ENCODE peak calls at places on chromosomes 6 and 20, in nine cellular contexts. O is Peyer's patch; M is cardiac muscle cell; T is GM23338; W is K562; Z is ovary; H is naive thymus-derived CD4-positive, alpha-beta T cell; N is H7; G is PC-3. F is an unnamed sample.

GRCh38 chr6:20686142-20686541 is 151.9 kb downstream of the CDKAL1 start:
- DNase-seq in O (no peak), M (no peak), T (peak; percentile 80), W (no peak), Z (no peak), H (no peak), N (no peak), G (peak; percentile 14), F (no peak)

GRCh38 chr6:13523826-13524622 is 36.6 kb upstream of the GFOD1 start:
- DNase-seq in O (no peak), M (no peak), T (no peak), W (no peak), Z (no peak), H (no peak), N (no peak), G (no peak), F (peak; percentile 67)

GRCh38 chr6:69802995-69803394 is 6.2 kb upstream of the LMBRD1 start:
- DNase-seq in O (no peak), M (no peak), T (peak; percentile 35), W (no peak), Z (no peak), H (no peak), N (peak; percentile 26), G (no peak), F (no peak)

GRCh38 chr6:170074907-170075306 is 216.0 kb downstream of the DLL1 start:
- DNase-seq in O (no peak), M (no peak), T (no peak), W (no peak), Z (peak; percentile 7), H (no peak), N (no peak), G (no peak), F (peak; percentile 43)

GRCh38 chr6:16747232-16748027 is 13.8 kb downstream of the ATXN1 start:
- DNase-seq in O (no peak), M (peak; percentile 74), T (no peak), W (no peak), Z (no peak), H (no peak), N (no peak), G (peak; percentile 77), F (peak; percentile 83)

GRCh38 chr6:7051780-7052440 is 55.9 kb upstream of the RREB1 start:
- DNase-seq in O (peak; percentile 30), M (peak; percentile 52), T (peak; percentile 79), W (no peak), Z (peak; percentile 57), H (peak; percentile 74), N (peak; percentile 91), G (peak; percentile 60), F (peak; percentile 88)

GRCh38 chr6:146620655-146621054 is 21.9 kb downstream of the ADGB start:
- DNase-seq in O (no peak), M (peak; percentile 2), T (no peak), W (no peak), Z (no peak), H (no peak), N (no peak), G (no peak), F (no peak)

GRCh38 chr6:53797304-53797703 is 2.5 kb downstream of the LRRC1 start:
- DNase-seq in O (no peak), M (no peak), T (no peak), W (no peak), Z (no peak), H (no peak), N (no peak), G (no peak), F (no peak)

GRCh38 chr6:67933278-67933677 is 701.8 kb upstream of the ADGRB3 start:
- DNase-seq in O (no peak), M (no peak), T (peak; percentile 75), W (no peak), Z (no peak), H (no peak), N (peak; percentile 4), G (peak; percentile 13), F (no peak)

GRCh38 chr6:5540375-5540774 is 279.1 kb downstream of the FARS2 start:
- DNase-seq in O (no peak), M (no peak), T (no peak), W (no peak), Z (no peak), H (no peak), N (no peak), G (no peak), F (no peak)

GRCh38 chr6:111758608-111759293 is 114.5 kb downstream of the FYN start:
- DNase-seq in O (no peak), M (no peak), T (no peak), W (no peak), Z (no peak), H (peak; percentile 42), N (no peak), G (no peak), F (no peak)
- H3K4me3 ChIP-seq in O (peak overlapping the region; percentile 26), M (no peak overlapping the region), T (no peak overlapping the region), W (no peak overlapping the region), Z (no peak overlapping the region), H (peak overlapping the region; percentile 59), N (no peak overlapping the region), G (no peak overlapping the region), F (no peak overlapping the region)

DNA sequence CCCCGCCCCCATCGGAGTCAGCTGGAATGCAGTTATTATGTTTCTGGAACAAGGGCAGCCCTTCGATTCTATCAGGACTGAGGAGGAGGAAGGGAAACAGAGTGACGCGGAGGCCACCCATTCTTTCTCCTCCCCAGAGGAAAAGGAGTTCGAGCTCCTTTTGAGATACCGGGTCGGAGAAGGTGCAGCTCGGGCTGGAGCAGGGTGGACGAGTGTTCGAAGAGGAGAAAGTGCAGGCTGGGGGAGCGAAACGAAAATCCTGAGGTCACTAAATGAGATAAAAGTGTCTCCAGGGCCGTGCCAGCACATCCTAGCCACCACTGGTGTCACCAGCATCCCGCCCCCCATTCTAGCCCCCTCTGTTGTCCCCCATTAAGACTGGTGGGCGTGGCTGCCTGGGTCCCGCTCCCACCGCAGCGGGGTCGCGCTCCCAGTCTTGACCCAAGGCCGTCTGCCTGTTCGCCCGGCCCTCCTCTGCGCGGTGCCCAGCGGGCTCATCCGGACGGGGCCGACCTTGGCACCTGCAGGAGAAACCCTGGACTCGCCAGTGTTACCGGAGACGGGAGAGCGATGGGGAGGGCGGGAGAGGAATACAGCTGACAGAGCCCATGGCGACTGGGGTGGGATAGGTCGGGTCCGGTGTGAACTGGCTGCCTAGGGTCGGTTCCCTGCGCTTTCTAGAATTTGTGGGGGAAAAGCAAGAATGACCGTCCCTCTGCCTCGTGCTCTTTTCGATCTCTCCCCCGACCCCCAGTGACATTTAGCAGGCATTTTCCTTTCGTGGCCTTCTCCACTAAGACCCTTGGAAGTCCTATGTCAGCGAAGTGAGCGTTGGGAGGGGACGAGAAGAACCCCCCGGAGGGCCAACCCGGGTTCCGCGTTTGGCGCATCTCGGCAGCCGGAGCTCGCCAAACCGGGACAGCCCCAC is 16.2 kb downstream of the FOXA2 start:
- DNase-seq in O (no peak), M (no peak), T (peak; percentile 72), W (no peak), Z (no peak), H (no peak), N (peak; percentile 83), G (no peak), F (no peak)
- H3K27me3 ChIP-seq in O (no peaks in the 10 kb centered on the region), M (peaks cover 100% of the 10 kb centered on the region), T (peaks cover 100% of the 10 kb centered on the region), W (no peaks in the 10 kb centered on the region), Z (no peaks in the 10 kb centered on the region), H (no peaks in the 10 kb centered on the region), N (peaks cover 98% of the 10 kb centered on the region), G (peaks cover 17% of the 10 kb centered on the region), F (peaks cover 4% of the 10 kb centered on the region)

DNA sequence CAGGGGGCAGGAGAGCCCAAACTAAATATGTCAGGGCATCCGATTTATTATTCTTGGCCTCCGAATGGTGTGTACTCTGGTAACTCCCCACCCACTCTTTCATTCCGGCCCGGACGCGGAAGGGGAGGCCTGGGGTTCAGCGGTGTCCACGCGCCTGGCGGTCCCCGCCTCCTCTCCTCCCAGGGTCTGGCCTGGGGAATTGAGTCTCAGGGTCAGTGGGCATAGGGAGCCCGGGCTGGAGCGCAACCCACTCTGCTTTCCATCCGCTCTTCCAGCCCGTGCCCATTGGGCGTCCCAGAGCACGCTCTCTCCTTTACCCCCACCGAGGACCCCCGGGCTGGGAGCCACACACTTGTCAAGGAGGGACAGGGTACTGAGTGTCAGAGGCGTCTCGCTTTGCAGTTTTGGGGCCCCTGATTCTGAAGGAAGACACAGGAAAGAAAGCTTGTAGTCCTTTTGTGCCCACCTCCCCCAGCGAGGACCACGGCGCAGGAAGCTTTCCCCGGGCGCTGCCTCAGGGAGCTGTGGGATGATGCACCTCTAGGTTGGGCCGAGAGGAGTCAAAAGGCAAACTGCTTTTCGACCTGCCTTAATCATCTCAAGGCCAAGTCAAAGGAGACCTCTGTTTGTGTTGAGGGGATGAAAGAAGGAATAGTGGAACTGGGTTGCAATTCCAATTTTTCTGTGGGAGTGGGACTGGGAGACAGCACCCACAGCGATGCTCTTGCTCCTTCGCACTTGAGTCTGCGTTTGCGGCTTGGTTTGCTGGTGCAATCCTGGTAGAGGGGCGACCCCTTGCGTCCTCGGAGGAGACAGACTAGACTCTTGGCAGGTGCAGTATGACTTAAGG is 2.5 kb downstream of the RSPO3 start:
- DNase-seq in O (peak; percentile 27), M (peak; percentile 88), T (peak; percentile 87), W (peak; percentile 56), Z (peak; percentile 61), H (peak; percentile 46), N (peak; percentile 72), G (peak; percentile 64), F (peak; percentile 95)
- H3K4me3 ChIP-seq in O (peak overlapping the region; percentile 32), M (peak overlapping the region; percentile 79), T (peak overlapping the region; percentile 79), W (no peak overlapping the region), Z (peak overlapping the region; percentile 44), H (no peak overlapping the region), N (peak overlapping the region; percentile 59), G (no peak overlapping the region), F (peak overlapping the region; percentile 68)

GRCh38 chr20:40681684-40682083 is 7.4 kb downstream of the MAFB start:
- DNase-seq in O (no peak), M (no peak), T (peak; percentile 9), W (no peak), Z (no peak), H (no peak), N (no peak), G (no peak), F (no peak)

GRCh38 chr20:40683894-40684268 is 5.2 kb downstream of the MAFB start:
- DNase-seq in O (no peak), M (no peak), T (peak; percentile 9), W (no peak), Z (no peak), H (no peak), N (no peak), G (no peak), F (no peak)

GRCh38 chr20:40682104-40683045 is 6.7 kb downstream of the MAFB start:
- DNase-seq in O (no peak), M (peak; percentile 67), T (peak; percentile 54), W (no peak), Z (peak; percentile 45), H (no peak), N (peak; percentile 72), G (no peak), F (no peak)

GRCh38 chr20:40685349-40685748 is 3.7 kb downstream of the MAFB start:
- DNase-seq in O (no peak), M (no peak), T (peak; percentile 6), W (no peak), Z (no peak), H (no peak), N (no peak), G (no peak), F (no peak)

DNA sequence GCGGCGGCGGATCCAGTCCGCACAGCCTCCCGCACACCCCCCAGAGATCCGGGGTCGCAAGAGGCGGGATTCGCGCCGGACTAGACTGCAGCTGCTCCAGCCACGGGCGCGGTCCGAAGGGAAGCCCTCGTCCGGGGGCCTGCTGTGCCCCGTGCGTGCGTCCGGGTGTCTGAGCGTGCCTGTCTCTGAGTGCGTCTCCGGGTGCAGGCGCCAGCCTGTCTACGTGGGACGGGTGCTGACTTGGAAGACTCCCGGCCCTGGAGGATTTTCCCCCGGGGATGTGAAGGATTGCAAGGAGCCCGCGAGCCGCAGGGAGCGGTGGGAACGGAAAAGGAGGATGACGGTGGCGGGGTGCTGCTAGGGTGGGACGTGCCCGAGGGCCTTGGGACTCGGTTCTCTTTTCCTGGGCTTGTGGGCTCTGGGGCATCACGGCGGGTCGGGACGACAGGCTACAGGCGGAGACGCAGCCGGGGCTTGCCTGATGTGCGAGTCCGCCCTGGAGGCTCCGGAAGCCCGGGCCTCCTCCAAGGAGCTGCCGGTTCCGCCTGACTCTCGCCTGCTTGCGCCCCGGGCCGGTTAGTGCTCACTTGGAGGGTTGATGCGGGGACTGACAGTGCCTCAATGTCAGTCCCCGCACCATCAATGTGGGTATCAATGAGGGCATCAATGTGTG is 5.7 kb downstream of the MAFB start:
- DNase-seq in O (no peak), M (peak; percentile 55), T (peak; percentile 65), W (no peak), Z (no peak), H (no peak), N (peak; percentile 76), G (no peak), F (peak; percentile 92)
- H3K27me3 ChIP-seq in O (no peaks in the 10 kb centered on the region), M (peaks cover 100% of the 10 kb centered on the region), T (peaks cover 96% of the 10 kb centered on the region), W (peaks cover 45% of the 10 kb centered on the region), Z (no peaks in the 10 kb centered on the region), H (peaks cover 3% of the 10 kb centered on the region), N (peaks cover 92% of the 10 kb centered on the region), G (peaks cover 75% of the 10 kb centered on the region), F (peaks cover 36% of the 10 kb centered on the region)

F was measured in osteoblast.